ENCODE peak calls at places on chromosome 12, in eight cellular contexts. L is tibial nerve; Z is activated CD8-positive, alpha-beta T cell treated with anti-CD3 and anti-CD28 coated beads for 36 hours; Y is neural progenitor cell; A is CD8-positive, alpha-beta T cell; E is body of pancreas; V is SK-N-SH; D is AG09309. F is an unnamed sample.

GRCh38 chr12:116058574-116058973 is 218.9 kb downstream of the MED13L start:
- DNase-seq in Y (no peak), E (no peak), D (no peak), Z (no peak), A (no peak), L (no peak), V (no peak), F (no peak)

GRCh38 chr12:2003676-2004112 is 563 bp downstream of the DCP1B start:
- DNase-seq in D (no peak), L (no peak), E (no peak), V (no peak), Z (no peak), A (no peak), Y (no peak), F (no peak)

GRCh38 chr12:24756479-24757024 is 192.3 kb downstream of the BCAT1 start:
- DNase-seq in A (no peak), Z (no peak), L (no peak), Y (no peak), V (no peak), E (no peak), D (no peak), F (no peak)

GRCh38 chr12:93116632-93117031 is 187.5 kb upstream of the EEA1 start:
- DNase-seq in L (no peak), Z (no peak), E (no peak), D (no peak), Y (no peak), V (no peak), A (no peak), F (no peak)

GRCh38 chr12:14629832-14630688 is 62.4 kb upstream of the PLBD1 start:
- DNase-seq in E (peak), V (peak), L (peak), Y (peak), A (peak), Z (peak), D (peak), F (peak)

GRCh38 chr12:7369274-7369729 is 65.4 kb downstream of the ACSM4 start:
- DNase-seq in A (no peak), V (peak), L (no peak), Z (no peak), E (peak), D (no peak), Y (no peak), F (no peak)

GRCh38 chr12:124454352-124454725 is 113.1 kb downstream of the NCOR2 start:
- DNase-seq in L (no peak), A (no peak), V (no peak), D (no peak), E (no peak), Y (no peak), Z (no peak), F (no peak)

GRCh38 chr12:115004469-115005146 is 320.6 kb upstream of the TBX3 start:
- DNase-seq in Y (no peak), E (no peak), A (no peak), L (no peak), V (no peak), D (no peak), Z (no peak), F (no peak)

GRCh38 chr12:61654698-61655097 is 605.5 kb upstream of the USP15 start:
- DNase-seq in E (peak), Y (no peak), D (no peak), V (no peak), L (no peak), Z (no peak), A (no peak), F (no peak)

GRCh38 chr12:7835116-7835515 is 37.6 kb downstream of the SLC2A14 start:
- DNase-seq in D (no peak), L (no peak), A (no peak), Z (no peak), V (no peak), E (no peak), Y (no peak), F (no peak)

GRCh38 chr12:63918788-63919300 is 74.3 kb downstream of the SRGAP1 start:
- DNase-seq in E (no peak), Z (no peak), A (no peak), Y (no peak), D (peak), V (no peak), L (no peak), F (no peak)

DNA sequence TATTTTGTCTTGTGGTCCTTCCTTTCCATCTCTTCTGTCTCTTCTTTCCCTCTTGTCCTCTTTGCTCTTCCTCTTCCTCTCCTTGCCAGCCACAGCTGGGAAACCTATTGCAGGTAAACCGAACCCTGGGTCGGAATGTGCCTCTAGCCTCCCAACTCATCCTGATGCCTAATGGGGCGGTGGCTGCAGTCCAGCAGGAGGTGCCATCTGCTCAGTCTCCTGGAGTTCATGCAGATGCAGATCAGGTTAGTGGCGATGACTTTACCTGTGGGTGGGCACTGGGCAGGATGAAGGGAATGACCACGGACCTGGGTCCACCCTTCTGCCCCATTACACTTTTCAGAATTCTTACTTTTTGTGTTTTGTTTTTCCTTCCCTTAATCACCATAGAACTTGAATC is 8.2 kb downstream of the PHC1 start:
- DNase-seq in V (no peak), E (no peak), L (no peak), D (no peak), Z (peak), A (no peak), Y (no peak), F (no peak)
- TF ChIP-seq CTCF in V (no peak), E (no peak), L (no peak), D (no peak), Z (no peak), A (no peak), Y (no peak), F (no peak)

DNA sequence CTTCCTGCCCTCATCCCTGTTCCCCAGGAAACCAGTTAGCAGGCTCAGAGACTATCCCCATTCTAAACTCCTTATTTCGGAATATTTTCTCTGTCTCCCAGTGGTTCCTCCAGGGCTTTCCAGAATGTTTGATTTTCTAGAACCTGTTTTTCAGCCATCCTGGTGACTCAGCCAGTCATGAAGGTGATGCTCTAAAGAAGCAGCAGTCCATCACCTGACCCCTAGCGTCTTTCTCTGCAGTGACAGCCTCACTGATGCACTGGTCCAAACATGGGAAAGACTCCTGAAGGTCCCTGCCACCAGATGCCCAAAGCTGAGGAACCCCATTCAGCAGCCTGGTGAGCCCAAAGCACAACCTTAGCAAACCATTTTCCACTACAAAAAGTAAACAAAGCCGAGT is 212.6 kb downstream of the PHETA1 start:
- DNase-seq in A (no peak), Z (no peak), D (no peak), L (no peak), V (no peak), E (no peak), Y (no peak), F (no peak)
- TF ChIP-seq CTCF in A (no peak), Z (no peak), D (no peak), L (no peak), V (no peak), E (no peak), Y (no peak), F (no peak)

GRCh38 chr12:128796439-128797118 is 27.2 kb downstream of the SLC15A4 start:
- DNase-seq in E (no peak), V (no peak), Z (no peak), L (no peak), D (no peak), Y (no peak), A (peak), F (no peak)

GRCh38 chr12:128795530-128796361 is 28.0 kb downstream of the SLC15A4 start:
- DNase-seq in Z (no peak), Y (no peak), A (no peak), E (no peak), L (no peak), D (no peak), V (no peak), F (no peak)

GRCh38 chr12:128800606-128801005 is 23.2 kb downstream of the SLC15A4 start:
- DNase-seq in V (no peak), D (no peak), E (no peak), Y (no peak), Z (no peak), L (no peak), A (no peak), F (no peak)

GRCh38 chr12:128797119-128798118 is 26.3 kb downstream of the SLC15A4 start:
- DNase-seq in E (no peak), Z (no peak), L (no peak), Y (peak), D (no peak), V (no peak), A (no peak), F (no peak)

GRCh38 chr12:128798543-128799341 is 25.0 kb downstream of the SLC15A4 start:
- DNase-seq in L (no peak), D (no peak), E (no peak), A (no peak), V (no peak), Z (no peak), Y (no peak), F (no peak)
- TF ChIP-seq CTCF in L (no peak), D (no peak), E (no peak), A (no peak), V (peak), Z (no peak), Y (peak), F (no peak)

DNA sequence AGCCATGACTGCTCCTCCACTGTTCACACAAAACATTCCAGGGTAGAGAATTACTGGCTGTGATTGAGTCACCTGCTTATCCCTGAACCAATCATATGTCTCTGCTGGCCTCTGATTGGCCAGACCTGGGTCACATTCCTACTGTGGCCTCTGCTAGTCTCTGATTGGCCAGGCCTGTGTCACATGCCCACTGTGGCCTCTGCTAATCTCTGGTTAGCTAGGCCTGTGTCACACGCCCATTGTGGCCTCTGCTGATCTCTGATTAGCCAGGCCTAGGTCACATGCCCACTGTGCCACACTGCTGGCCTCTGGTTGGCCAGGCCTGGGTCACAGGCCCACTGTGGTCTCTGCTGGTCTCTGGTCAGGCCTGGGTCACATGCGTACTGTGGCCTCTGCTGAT is 251.9 kb downstream of the SLC15A4 start:
- DNase-seq in Y (no peak), E (no peak), A (no peak), D (no peak), V (no peak), Z (no peak), L (no peak), F (no peak)
- TF ChIP-seq CTCF in Y (no peak), E (no peak), A (no peak), D (no peak), V (no peak), Z (no peak), L (no peak), F (no peak)

GRCh38 chr12:105235747-105236476 is at the start of gene APPL2:
- DNase-seq in E (peak), V (peak), Z (peak), D (no peak), L (peak), A (peak), Y (peak), F (peak)

GRCh38 chr12:105235299-105235746 is 651 bp downstream of the APPL2 start:
- DNase-seq in Y (peak), E (no peak), V (peak), Z (peak), A (no peak), L (no peak), D (no peak), F (no peak)

GRCh38 chr12:105240233-105240632 is 4.3 kb upstream of the APPL2 start:
- DNase-seq in Z (no peak), E (no peak), Y (no peak), L (no peak), A (no peak), D (no peak), V (no peak), F (no peak)

GRCh38 chr12:105239304-105239703 is 3.3 kb upstream of the APPL2 start:
- DNase-seq in E (no peak), A (no peak), L (no peak), Y (no peak), Z (no peak), V (no peak), D (no peak), F (no peak)

GRCh38 chr12:105237671-105238070 is 1.7 kb upstream of the APPL2 start:
- DNase-seq in Y (no peak), L (no peak), D (no peak), Z (no peak), A (no peak), E (no peak), V (no peak), F (no peak)
- TF ChIP-seq CTCF in Y (no peak), L (no peak), D (no peak), Z (no peak), A (no peak), E (no peak), V (no peak), F (no peak)

GRCh38 chr12:109715310-109716091 is 1.9 kb downstream of the FAM222A start:
- DNase-seq in Y (peak), L (no peak), E (peak), Z (peak), A (peak), V (peak), D (no peak), F (peak)

GRCh38 chr12:109711596-109712461 is 1.8 kb upstream of the FAM222A start:
- DNase-seq in E (peak), Y (peak), V (no peak), L (no peak), A (no peak), Z (no peak), D (no peak), F (no peak)

GRCh38 chr12:109714913-109715244 is 1.3 kb downstream of the FAM222A start:
- DNase-seq in V (peak), E (no peak), Z (no peak), Y (no peak), L (no peak), A (no peak), D (no peak), F (no peak)

GRCh38 chr12:109714141-109714912 is 702 bp downstream of the FAM222A start:
- DNase-seq in Z (peak), A (peak), V (peak), D (no peak), E (peak), Y (peak), L (no peak), F (peak)

GRCh38 chr12:109713187-109713984 is at the start of gene FAM222A:
- DNase-seq in L (peak), Z (peak), D (peak), A (peak), E (peak), Y (peak), V (peak), F (peak)
- TF ChIP-seq CTCF in L (no peak), Z (peak), D (no peak), A (no peak), E (no peak), Y (no peak), V (no peak), F (no peak)